ENCODE peak calls at places on chromosomes 7 and 10, in eight cellular contexts. U is GDM1; T is fibroblast of the aortic adventitia; H is activated naive CD4-positive, alpha-beta T cell; E is T follicular helper cell; Z is A549; L is germinal center; G is NCI-H1694. N is an unnamed sample.

GRCh38 chr7:147376152-147376551 is 1214.4 kb upstream of the C7orf33 start:
- DNase-seq in H (no peak), G (no peak), L (no peak), E (no peak), T (no peak), U (no peak), Z (no peak), N (no peak)

GRCh38 chr7:112358456-112358855 is 91.8 kb upstream of the IFRD1 start:
- DNase-seq in L (no peak), E (no peak), Z (no peak), G (no peak), H (no peak), U (no peak), T (no peak), N (no peak)

GRCh38 chr10:43254199-43254730 is 12.6 kb downstream of the RASGEF1A start:
- DNase-seq in L (peak), G (no peak), U (no peak), Z (no peak), H (no peak), T (no peak), E (no peak), N (no peak)

GRCh38 chr7:39252916-39253315 is 275.2 kb downstream of the POU6F2 start:
- DNase-seq in G (no peak), Z (no peak), H (no peak), U (no peak), E (no peak), T (peak), L (no peak), N (no peak)

GRCh38 chr10:77360835-77361234 is 276.8 kb downstream of the KCNMA1 start:
- DNase-seq in E (no peak), T (no peak), G (no peak), H (no peak), U (no peak), Z (no peak), L (no peak), N (no peak)

GRCh38 chr7:45627691-45628456 is 53.7 kb downstream of the ADCY1 start:
- DNase-seq in H (no peak), U (no peak), E (no peak), Z (no peak), T (no peak), L (no peak), G (no peak), N (no peak)

GRCh38 chr10:122140941-122141623 is 130.0 kb upstream of the BTBD16 start:
- DNase-seq in G (no peak), T (peak), Z (peak), L (no peak), U (no peak), E (no peak), H (no peak), N (peak)

GRCh38 chr10:26391701-26392695 is 46.1 kb upstream of the APBB1IP start:
- DNase-seq in H (no peak), G (no peak), U (no peak), T (no peak), E (no peak), L (no peak), Z (no peak), N (no peak)

GRCh38 chr10:128047337-128047736 is 78.9 kb downstream of the MKI67 start:
- DNase-seq in U (peak), G (no peak), L (peak), Z (peak), T (no peak), H (peak), E (peak), N (peak)

GRCh38 chr7:37311282-37311868 is 137.3 kb downstream of the ELMO1 start:
- DNase-seq in E (peak), Z (peak), G (no peak), T (no peak), H (no peak), L (peak), U (no peak), N (no peak)

GRCh38 chr7:98097042-98097645 is 9.5 kb upstream of the LMTK2 start:
- DNase-seq in U (no peak), H (no peak), E (no peak), L (no peak), G (no peak), Z (no peak), T (no peak), N (no peak)

GRCh38 chr10:42578019-42578418 is 60.4 kb downstream of the ZNF33B start:
- DNase-seq in U (no peak), L (no peak), H (no peak), G (no peak), T (no peak), E (no peak), Z (no peak), N (no peak)

GRCh38 chr10:100204370-100204769 is 18.5 kb upstream of the ERLIN1 start:
- DNase-seq in U (no peak), T (no peak), H (no peak), L (no peak), E (no peak), Z (no peak), G (no peak), N (no peak)

GRCh38 chr10:11141571-11142091 is 124.0 kb downstream of the CELF2 start:
- DNase-seq in E (no peak), U (peak), H (no peak), G (no peak), L (no peak), T (no peak), Z (no peak), N (no peak)

GRCh38 chr10:784759-785538 is 95.5 kb upstream of the DIP2C start:
- DNase-seq in Z (peak), T (peak), E (no peak), U (no peak), G (no peak), H (peak), L (no peak), N (peak)

GRCh38 chr10:124180947-124181549 is 87.7 kb upstream of the CHST15 start:
- DNase-seq in G (no peak), E (no peak), U (no peak), L (no peak), H (no peak), Z (no peak), T (peak), N (no peak)

GRCh38 chr10:84306751-84307384 is 21.5 kb upstream of the CCSER2 start:
- DNase-seq in T (no peak), L (no peak), G (no peak), U (no peak), E (no peak), Z (no peak), H (no peak), N (no peak)

GRCh38 chr7:39219869-39220268 is 242.2 kb downstream of the POU6F2 start:
- DNase-seq in H (no peak), L (no peak), E (no peak), U (no peak), T (no peak), Z (no peak), G (no peak), N (no peak)

GRCh38 chr7:33743594-33743993 is 161.7 kb upstream of the BMPER start:
- DNase-seq in L (no peak), Z (no peak), U (no peak), H (no peak), E (no peak), T (peak), G (no peak), N (no peak)